ENCODE peak calls at places on chromosomes 6 and 20, in eight cellular contexts. F is fibroblast of lung, O is A673, B is body of pancreas, K is stomach, N is neuronal stem cell, W is iPS DF 6.9, D is thyroid gland. J is an unnamed sample. For H3K9me3, the result is how much of the 10 kb centered on the place peaks cover.

GRCh38 chr6:46010771-46011170 is 4.9 kb downstream of the CLIC5 start:
- DNase-seq in F (no peak), O (no peak), B (no peak), K (no peak), N (no peak), W (no peak), D (no peak), J (peak)

GRCh38 chr20:36085686-36086267 is 68.8 kb upstream of the EPB41L1 start:
- DNase-seq in F (peak), O (no peak), B (peak), K (peak), N (no peak), W (no peak), D (peak), J (peak)

GRCh38 chr20:14245368-14245970 is 91.9 kb downstream of the FLRT3 start:
- DNase-seq in F (peak), O (no peak), B (no peak), K (no peak), N (no peak), W (no peak), D (no peak), J (no peak)

GRCh38 chr6:6978731-6979130 is 129.0 kb upstream of the RREB1 start:
- DNase-seq in F (no peak), O (no peak), B (no peak), K (no peak), N (no peak), W (no peak), D (no peak), J (no peak)

GRCh38 chr6:89079611-89080213 is 839 bp upstream of the PNRC1 start:
- DNase-seq in F (peak), O (peak), B (peak), K (peak), N (peak), W (no peak), D (peak), J (peak)

GRCh38 chr6:42118162-42119001 is 24.0 kb downstream of the C6orf132 start:
- DNase-seq in F (peak), O (no peak), B (peak), K (peak), N (no peak), W (no peak), D (peak), J (peak)

GRCh38 chr6:147506704-147507114 is 1.8 kb upstream of the SAMD5 start:
- DNase-seq in F (peak), O (peak), B (peak), K (peak), N (peak), W (no peak), D (peak), J (peak)

GRCh38 chr6:108518714-108519576 is 41.8 kb upstream of the FOXO3 start:
- DNase-seq in F (peak), O (peak), B (no peak), K (no peak), N (no peak), W (no peak), D (no peak), J (no peak)

GRCh38 chr20:44799691-44800090 is 10.7 kb downstream of the RIMS4 start:
- DNase-seq in F (no peak), O (no peak), B (no peak), K (no peak), N (no peak), W (no peak), D (no peak), J (no peak)

GRCh38 chr6:43768983-43769525 is 957 bp upstream of the VEGFA start:
- DNase-seq in F (peak), O (no peak), B (peak), K (no peak), N (no peak), W (no peak), D (peak), J (no peak)

GRCh38 chr20:6767536-6768227 is at the start of gene BMP2:
- DNase-seq in F (peak), O (peak), B (peak), K (peak), N (peak), W (no peak), D (peak), J (peak)

GRCh38 chr6:3329491-3330051 is 70.8 kb downstream of the PSMG4 start:
- DNase-seq in F (no peak), O (no peak), B (peak), K (no peak), N (no peak), W (no peak), D (no peak), J (no peak)

GRCh38 chr20:43849496-43850197 is 65.0 kb upstream of the TOX2 start:
- DNase-seq in F (peak), O (no peak), B (peak), K (no peak), N (no peak), W (no peak), D (no peak), J (no peak)

GRCh38 chr6:25601797-25602679 is 50.0 kb upstream of the SCGN start:
- DNase-seq in F (peak), O (peak), B (no peak), K (no peak), N (peak), W (no peak), D (no peak), J (no peak)

GRCh38 chr20:38180781-38181180 is 15.7 kb upstream of the TGM2 start:
- DNase-seq in F (peak), O (no peak), B (no peak), K (no peak), N (no peak), W (no peak), D (no peak), J (no peak)

GRCh38 chr6:117919775-117920492 is 12.9 kb downstream of the SLC35F1 start:
- DNase-seq in F (peak), O (peak), B (peak), K (peak), N (peak), W (no peak), D (peak), J (no peak)

GRCh38 chr6:143691900-143692572 is 14.3 kb downstream of the PHACTR2 start:
- DNase-seq in F (no peak), O (no peak), B (no peak), K (no peak), N (peak), W (no peak), D (no peak), J (no peak)
- H3K27ac ChIP-seq in F (peak), O (no peak), B (no peak), K (peak), N (peak), W (no peak), D (no peak), J (peak)

GRCh38 chr20:59648720-59649119 is 44.4 kb downstream of the PHACTR3 start:
- DNase-seq in F (no peak), O (no peak), B (no peak), K (no peak), N (no peak), W (no peak), D (no peak), J (no peak)
- H3K9me3 ChIP-seq in F (under half), O (under half), B (under half), K (under half), N (under half), W (under half), D (under half), J (under half)

DNA sequence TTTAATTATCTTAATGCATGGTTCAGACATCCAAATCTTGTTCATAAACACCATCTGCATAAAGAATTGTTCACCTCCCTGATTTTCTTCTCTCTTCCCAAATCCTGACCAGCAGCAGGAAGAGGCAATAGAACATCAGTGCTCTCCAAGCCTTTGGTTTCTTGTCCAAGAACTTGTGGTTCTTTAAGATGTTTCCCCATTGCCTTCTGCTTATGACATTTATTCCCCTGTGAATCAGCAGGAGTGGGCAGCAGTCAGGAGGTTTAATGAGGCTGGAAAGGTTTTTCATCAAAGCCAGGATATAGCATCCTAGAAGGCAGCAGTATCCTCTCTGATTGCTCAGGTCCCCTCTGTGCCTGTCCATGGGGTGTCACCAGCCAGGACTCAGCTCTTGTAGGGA is 5.3 kb downstream of the HDDC2 start:
- DNase-seq in F (peak), O (no peak), B (no peak), K (no peak), N (no peak), W (no peak), D (no peak), J (no peak)
- H3K27ac ChIP-seq in F (no peak), O (no peak), B (no peak), K (no peak), N (no peak), W (no peak), D (no peak), J (no peak)

GRCh38 chr6:21049572-21049971 is 515.3 kb downstream of the CDKAL1 start:
- DNase-seq in F (peak), O (no peak), B (no peak), K (no peak), N (no peak), W (no peak), D (no peak), J (no peak)

GRCh38 chr6:21051777-21052176 is 517.5 kb downstream of the CDKAL1 start:
- DNase-seq in F (no peak), O (no peak), B (no peak), K (no peak), N (no peak), W (no peak), D (no peak), J (no peak)

GRCh38 chr6:21048047-21048446 is 513.8 kb downstream of the CDKAL1 start:
- DNase-seq in F (no peak), O (no peak), B (no peak), K (no peak), N (no peak), W (no peak), D (no peak), J (no peak)

GRCh38 chr6:21053612-21054011 is 519.4 kb downstream of the CDKAL1 start:
- DNase-seq in F (peak), O (no peak), B (no peak), K (no peak), N (no peak), W (no peak), D (no peak), J (no peak)

GRCh38 chr6:21050930-21051329 is 516.7 kb downstream of the CDKAL1 start:
- DNase-seq in F (no peak), O (no peak), B (no peak), K (no peak), N (no peak), W (no peak), D (no peak), J (no peak)
- H3K9me3 ChIP-seq in F (under half), O (under half), B (under half), K (under half), N (under half), W (under half), D (under half), J (under half)

GRCh38 chr6:37558158-37558557 is 58.5 kb upstream of the CCDC167 start:
- DNase-seq in F (no peak), O (no peak), B (no peak), K (no peak), N (no peak), W (no peak), D (no peak), J (no peak)

GRCh38 chr6:37557645-37558114 is 58.0 kb upstream of the CCDC167 start:
- DNase-seq in F (no peak), O (no peak), B (no peak), K (no peak), N (no peak), W (no peak), D (no peak), J (no peak)

GRCh38 chr6:37558646-37559045 is 59.0 kb upstream of the CCDC167 start:
- DNase-seq in F (no peak), O (no peak), B (no peak), K (no peak), N (no peak), W (no peak), D (no peak), J (no peak)

GRCh38 chr6:37559501-37559900 is 59.8 kb upstream of the CCDC167 start:
- DNase-seq in F (no peak), O (no peak), B (no peak), K (no peak), N (no peak), W (no peak), D (no peak), J (no peak)

GRCh38 chr6:37559060-37559459 is 59.4 kb upstream of the CCDC167 start:
- DNase-seq in F (no peak), O (no peak), B (no peak), K (no peak), N (no peak), W (no peak), D (no peak), J (no peak)
- H3K27ac ChIP-seq in F (no peak), O (no peak), B (no peak), K (no peak), N (no peak), W (no peak), D (no peak), J (no peak)

DNA sequence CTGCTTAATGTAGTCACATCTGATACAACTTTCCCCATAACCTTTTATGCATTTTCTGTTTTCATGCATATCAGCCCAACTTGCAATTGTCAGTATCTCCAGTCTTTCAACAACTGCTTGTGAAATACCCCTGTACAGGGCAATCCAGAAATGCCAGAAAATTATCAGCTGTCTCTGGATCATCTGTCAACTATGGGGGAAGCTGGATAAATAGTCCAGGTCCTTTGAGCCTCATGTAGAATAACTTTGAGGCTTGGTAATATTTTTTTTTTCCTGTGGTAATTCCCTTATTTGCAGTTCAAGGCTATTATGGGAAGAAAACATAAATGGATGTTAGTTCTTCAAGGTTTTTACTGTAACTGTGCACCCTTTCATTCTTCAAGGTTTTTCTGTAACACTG is 6.2 kb downstream of the DEFB125 start:
- DNase-seq in F (no peak), O (no peak), B (no peak), K (no peak), N (no peak), W (no peak), D (no peak), J (no peak)
- H3K9me3 ChIP-seq in F (under half), O (under half), B (under half), K (under half), N (under half), W (under half), D (under half), J (under half)

GRCh38 chr6:21185849-21186478 is 407.6 kb upstream of the SOX4 start:
- DNase-seq in F (no peak), O (peak), B (no peak), K (no peak), N (peak), W (peak), D (no peak), J (no peak)

GRCh38 chr6:21188505-21189223 is 404.9 kb upstream of the SOX4 start:
- DNase-seq in F (no peak), O (peak), B (no peak), K (no peak), N (no peak), W (no peak), D (no peak), J (no peak)

GRCh38 chr6:21189721-21190120 is 403.8 kb upstream of the SOX4 start:
- DNase-seq in F (no peak), O (peak), B (no peak), K (no peak), N (no peak), W (no peak), D (no peak), J (no peak)

GRCh38 chr6:21187485-21187884 is 406.1 kb upstream of the SOX4 start:
- DNase-seq in F (no peak), O (no peak), B (no peak), K (no peak), N (no peak), W (no peak), D (no peak), J (no peak)

GRCh38 chr6:21186479-21187055 is 407.0 kb upstream of the SOX4 start:
- DNase-seq in F (peak), O (no peak), B (no peak), K (no peak), N (no peak), W (no peak), D (no peak), J (no peak)
- H3K27ac ChIP-seq in F (no peak), O (peak), B (no peak), K (no peak), N (peak), W (no peak), D (no peak), J (no peak)

J was measured in transverse colon.